ENCODE peak calls at places on chromosomes 16 and 17, in four cellular contexts. X is SK-N-SH, K is HCT116, Q is keratinocyte. N is an unnamed sample.

GRCh38 chr16:89085755-89086154 is 7.9 kb upstream of the ACSF3 start:
- DNase-seq in Q (no peak), K (no peak), X (no peak), N (no peak)

GRCh38 chr16:1945559-1946391 is 2.8 kb upstream of the MSRB1 start:
- DNase-seq in Q (no peak), X (no peak), K (no peak), N (peak)

GRCh38 chr16:47612711-47613110 is 151.6 kb downstream of the PHKB start:
- DNase-seq in X (no peak), K (no peak), Q (no peak), N (no peak)

GRCh38 chr16:67148656-67149275 is 2.0 kb downstream of the B3GNT9 start:
- DNase-seq in X (no peak), Q (no peak), K (no peak), N (no peak)

GRCh38 chr17:11356371-11356770 is 115.4 kb downstream of the SHISA6 start:
- DNase-seq in X (no peak), Q (no peak), K (no peak), N (no peak)

GRCh38 chr17:7294614-7295153 is at the start of gene YBX2:
- DNase-seq in X (peak), Q (no peak), K (peak), N (peak)

GRCh38 chr17:70644093-70644492 is 474.8 kb downstream of the KCNJ2 start:
- DNase-seq in Q (no peak), K (no peak), X (no peak), N (no peak)

GRCh38 chr17:7984904-7985303 is 17.5 kb upstream of the GUCY2D start:
- DNase-seq in K (no peak), Q (no peak), X (no peak), N (no peak)

GRCh38 chr17:69246726-69247375 is 18.2 kb upstream of the ABCA10 start:
- DNase-seq in K (peak), X (peak), Q (peak), N (no peak)

DNA sequence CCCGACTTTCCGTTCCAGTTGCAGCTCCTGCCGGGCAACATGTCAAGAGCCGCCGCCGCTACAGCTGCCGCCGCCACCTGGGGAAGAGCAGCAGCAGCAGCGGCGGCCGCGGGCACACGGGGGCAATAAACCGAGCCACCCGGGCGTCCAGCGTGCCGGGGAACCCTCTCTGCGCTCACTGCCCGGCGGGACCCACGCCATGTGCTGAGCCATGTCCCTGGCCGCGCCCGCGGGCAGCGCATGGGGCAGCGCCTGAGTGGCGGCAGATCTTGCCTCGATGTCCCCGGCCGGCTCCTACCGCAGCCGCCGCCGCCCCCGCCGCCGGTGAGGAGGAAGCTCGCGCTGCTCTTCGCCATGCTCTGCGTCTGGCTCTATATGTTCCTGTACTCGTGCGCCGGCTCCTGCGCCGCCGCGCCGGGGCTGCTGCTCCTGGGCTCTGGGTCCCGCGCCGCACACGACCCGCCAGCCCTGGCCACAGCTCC is 439 bp downstream of the HS3ST3B1 start:
- DNase-seq in X (peak), Q (no peak), K (no peak), N (no peak)
- TF ChIP-seq CTCF in X (peak), Q (peak), K (no peak), N (peak)

DNA sequence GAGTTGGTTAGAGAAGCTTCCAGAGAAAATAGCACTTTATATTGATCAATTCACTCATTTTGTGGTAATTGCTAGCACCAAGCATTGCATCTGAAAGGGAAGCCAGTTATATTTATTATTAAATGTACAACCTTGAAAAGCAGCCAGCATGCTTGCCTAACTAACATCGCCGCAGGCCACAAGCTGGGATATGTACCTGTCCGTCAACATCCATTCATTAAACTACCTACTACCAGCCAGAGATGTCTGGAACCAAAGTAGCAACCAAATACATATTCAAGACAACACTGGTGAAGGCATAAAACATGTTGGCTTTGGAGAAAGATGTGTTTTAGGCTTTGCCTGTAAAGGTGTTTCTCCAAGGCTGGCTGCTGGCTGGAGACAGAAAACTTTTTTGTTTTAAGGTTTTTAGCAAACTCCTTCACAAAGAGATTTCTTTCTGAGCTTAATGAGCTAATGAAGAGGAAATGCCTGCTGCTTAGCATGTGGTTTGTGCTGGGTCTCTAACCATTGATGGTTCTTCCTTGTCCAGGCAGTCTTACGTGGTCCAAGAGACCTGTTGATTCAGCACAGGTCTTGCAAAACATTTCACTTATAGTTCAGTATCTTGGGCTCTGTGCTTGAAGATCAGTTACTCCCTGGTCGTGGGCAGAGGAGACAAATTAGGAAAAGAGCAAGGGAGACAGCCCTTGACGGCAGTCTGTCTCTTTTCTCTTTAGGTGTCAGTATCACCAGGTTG is 3.1 kb downstream of the ITPRIPL2 start:
- DNase-seq in Q (no peak), X (no peak), K (no peak), N (no peak)
- H3K4me3 ChIP-seq in Q (no peak), X (no peak), K (no peak), N (peak)

GRCh38 chr16:17336501-17336900 is 134.3 kb downstream of the XYLT1 start:
- DNase-seq in X (no peak), Q (no peak), K (no peak), N (no peak)
- H3K9ac ChIP-seq in X (no peak), Q (no peak), K (no peak), N (no peak)

DNA sequence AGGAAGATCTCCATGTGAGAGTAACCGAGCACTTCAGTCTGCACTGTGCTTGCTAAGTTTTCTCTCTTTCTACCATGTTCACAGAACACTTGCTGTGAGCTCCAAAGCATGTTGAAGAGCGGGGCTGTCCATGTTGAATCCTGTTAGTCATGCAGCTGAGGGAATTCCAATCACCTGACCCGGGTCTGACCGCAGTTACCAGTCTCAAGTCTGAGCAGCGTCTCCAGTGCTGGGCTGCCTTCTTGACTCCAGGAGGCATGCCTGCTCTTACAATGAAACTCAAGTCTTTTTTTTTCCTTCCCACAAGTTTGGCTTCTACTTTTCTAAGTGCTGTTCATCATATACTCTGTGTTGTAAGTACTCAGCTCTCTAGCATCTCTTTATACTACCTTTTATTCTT is 44.3 kb downstream of the HOXB1 start:
- DNase-seq in X (no peak), Q (peak), K (peak), N (peak)
- TF ChIP-seq CTCF in X (peak), Q (peak), K (peak), N (no peak)

GRCh38 chr17:40344321-40345160 is 20.0 kb downstream of the GJD3 start:
- DNase-seq in K (no peak), Q (no peak), X (no peak), N (peak)

GRCh38 chr17:40341808-40342574 is 22.5 kb downstream of the GJD3 start:
- DNase-seq in X (peak), K (no peak), Q (no peak), N (peak)

GRCh38 chr17:40340880-40341807 is 23.4 kb downstream of the GJD3 start:
- DNase-seq in K (peak), Q (no peak), X (peak), N (peak)

GRCh38 chr17:40343126-40344119 is 21.1 kb downstream of the GJD3 start:
- DNase-seq in X (no peak), Q (no peak), K (no peak), N (peak)

GRCh38 chr17:40342575-40343058 is 21.9 kb downstream of the GJD3 start:
- DNase-seq in X (no peak), Q (no peak), K (no peak), N (peak)
- H3K4me3 ChIP-seq in X (peak), Q (peak), K (peak), N (peak)

GRCh38 chr17:28540231-28540630 is 12.2 kb downstream of the UNC119 start:
- DNase-seq in K (no peak), X (peak), Q (no peak), N (no peak)
- H3K9ac ChIP-seq in K (no peak), X (no peak), Q (no peak), N (no peak)

DNA sequence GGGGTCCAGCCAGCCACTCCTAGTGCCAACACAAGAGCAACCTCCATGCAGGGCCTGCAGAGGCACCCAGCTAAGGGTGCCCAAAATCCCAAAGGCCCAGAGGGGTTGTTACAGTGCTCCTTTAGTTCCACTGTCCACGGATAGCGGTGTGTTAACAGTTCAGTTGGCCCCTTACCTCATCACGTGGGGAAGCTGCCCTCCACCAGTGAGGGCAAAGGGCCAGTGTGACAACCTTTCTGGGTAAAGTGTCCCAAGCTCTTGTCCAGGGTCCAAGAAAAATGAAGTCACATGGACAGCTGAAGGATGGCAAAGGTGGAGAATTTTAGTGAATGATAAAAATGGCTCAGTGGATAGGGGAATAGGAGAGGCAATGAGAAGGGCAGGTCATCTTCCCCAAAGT is 8.7 kb upstream of the MKS1 start:
- DNase-seq in X (no peak), K (no peak), Q (no peak), N (no peak)
- TF ChIP-seq CTCF in X (no peak), K (no peak), Q (no peak), N (no peak)

GRCh38 chr16:56948234-56948633 is 13.5 kb upstream of the CETP start:
- DNase-seq in X (no peak), Q (no peak), K (no peak), N (no peak)

GRCh38 chr16:56947604-56947995 is 14.2 kb upstream of the CETP start:
- DNase-seq in Q (no peak), K (no peak), X (no peak), N (no peak)

GRCh38 chr16:56944954-56945839 is 13.3 kb downstream of the HERPUD1 start:
- DNase-seq in X (no peak), K (no peak), Q (no peak), N (no peak)

GRCh38 chr16:56945847-56946527 is 14.0 kb downstream of the HERPUD1 start:
- DNase-seq in Q (no peak), K (no peak), X (no peak), N (no peak)

DNA sequence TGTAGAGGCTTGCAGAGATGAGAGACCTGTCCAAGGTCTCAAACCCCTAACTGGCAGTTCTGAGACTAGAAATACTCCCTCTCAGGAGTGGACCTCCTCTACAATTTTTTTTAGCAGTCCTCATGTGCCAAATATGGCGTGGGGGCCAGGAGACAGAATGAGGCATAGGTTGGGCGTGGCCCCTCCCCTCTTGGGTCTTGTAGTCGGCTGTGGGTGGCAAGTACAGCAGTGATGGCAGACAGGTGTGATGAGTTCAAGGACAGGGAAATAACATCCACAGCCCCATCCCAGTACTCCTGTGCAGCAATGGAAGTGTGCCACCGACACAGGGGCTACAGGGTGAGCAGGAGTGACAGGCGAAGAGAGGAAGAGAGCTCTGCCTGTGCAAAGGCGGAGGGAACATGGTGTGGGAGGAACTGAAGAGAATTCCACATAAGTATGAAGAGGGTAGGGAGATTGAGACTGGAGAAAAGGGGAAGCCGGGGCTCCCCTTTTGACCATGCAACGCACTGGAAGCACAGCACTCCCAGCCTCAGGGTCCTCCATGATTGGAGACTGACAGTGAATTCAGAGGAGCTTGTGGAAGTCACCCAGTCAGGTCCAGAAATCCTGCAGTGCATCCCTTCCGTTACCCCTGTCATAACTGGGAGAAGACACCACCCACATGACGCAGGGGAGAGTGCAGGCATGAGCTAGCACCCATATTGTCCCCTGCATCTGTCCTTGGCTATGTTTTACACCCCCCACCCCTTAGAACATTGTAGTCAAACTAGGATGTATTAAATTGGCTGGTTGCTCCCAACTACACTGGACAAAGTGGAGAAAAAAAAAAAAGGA is 14.8 kb upstream of the CETP start:
- DNase-seq in Q (no peak), X (no peak), K (no peak), N (no peak)
- H3K4me3 ChIP-seq in Q (no peak), X (no peak), K (no peak), N (no peak)

N was measured in endodermal cell.